ENCODE peak calls at places on chromosome 2, in six cellular contexts. One of them, this sample, is unnamed. For H3K27me3, the result is how much of the 10 kb centered on the place peaks cover.

GRCh38 chr2:232365621-232366321 is 12.8 kb upstream of the ALPP start:
- DNase-seq in lower lobe of right lung: no peak
- DNase-seq in heart left ventricle: no peak
- DNase-seq in upper lobe of right lung: no peak
- DNase-seq in stomach: no peak
- DNase-seq in SK-N-SH: peak
- DNase-seq in this sample: no peak

GRCh38 chr2:45570671-45571334 is 40.3 kb downstream of the SRBD1 start:
- DNase-seq in lower lobe of right lung: no peak
- DNase-seq in heart left ventricle: no peak
- DNase-seq in upper lobe of right lung: no peak
- DNase-seq in stomach: no peak
- DNase-seq in SK-N-SH: no peak
- DNase-seq in this sample: no peak

GRCh38 chr2:58155160-58155778 is 85.9 kb downstream of the FANCL start:
- DNase-seq in lower lobe of right lung: no peak
- DNase-seq in heart left ventricle: no peak
- DNase-seq in upper lobe of right lung: peak
- DNase-seq in stomach: no peak
- DNase-seq in SK-N-SH: no peak
- DNase-seq in this sample: no peak

GRCh38 chr2:134375935-134376334 is 122.1 kb downstream of the MGAT5 start:
- DNase-seq in lower lobe of right lung: no peak
- DNase-seq in heart left ventricle: peak
- DNase-seq in upper lobe of right lung: no peak
- DNase-seq in stomach: no peak
- DNase-seq in SK-N-SH: peak
- DNase-seq in this sample: peak

GRCh38 chr2:113760400-113760799 is 4.0 kb upstream of the SLC35F5 start:
- DNase-seq in lower lobe of right lung: no peak
- DNase-seq in heart left ventricle: no peak
- DNase-seq in upper lobe of right lung: no peak
- DNase-seq in stomach: no peak
- DNase-seq in SK-N-SH: no peak
- DNase-seq in this sample: no peak

GRCh38 chr2:174573621-174574081 is 24.0 kb downstream of the WIPF1 start:
- DNase-seq in lower lobe of right lung: peak
- DNase-seq in heart left ventricle: peak
- DNase-seq in upper lobe of right lung: peak
- DNase-seq in stomach: no peak
- DNase-seq in SK-N-SH: no peak
- DNase-seq in this sample: no peak

GRCh38 chr2:67604360-67604759 is 207.2 kb downstream of the ETAA1 start:
- DNase-seq in lower lobe of right lung: no peak
- DNase-seq in heart left ventricle: no peak
- DNase-seq in upper lobe of right lung: no peak
- DNase-seq in stomach: no peak
- DNase-seq in SK-N-SH: no peak
- DNase-seq in this sample: no peak

GRCh38 chr2:138432971-138433370 is 68.6 kb upstream of the SPOPL start:
- DNase-seq in lower lobe of right lung: no peak
- DNase-seq in heart left ventricle: no peak
- DNase-seq in upper lobe of right lung: no peak
- DNase-seq in stomach: no peak
- DNase-seq in SK-N-SH: no peak
- DNase-seq in this sample: no peak

DNA sequence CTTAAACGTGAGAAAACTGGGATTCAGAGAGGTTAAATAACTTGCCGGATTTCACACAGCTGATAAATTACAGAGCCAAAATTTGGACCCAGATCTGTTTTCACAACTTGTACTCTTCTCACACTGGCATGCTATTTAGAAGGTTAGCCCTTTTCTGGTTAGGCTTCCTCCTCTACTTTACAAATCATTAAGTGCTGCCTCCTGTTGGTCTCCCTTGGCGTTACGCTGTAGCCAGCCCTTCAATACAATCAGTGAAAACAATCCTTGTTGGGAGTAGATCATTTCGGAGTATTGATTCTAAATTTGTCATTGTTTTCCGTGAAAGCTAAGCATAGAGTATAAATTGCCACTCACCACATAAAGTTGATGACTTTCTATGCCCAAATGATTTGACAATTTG is 153.5 kb downstream of the ARHGAP15 start:
- DNase-seq in lower lobe of right lung: no peak
- DNase-seq in heart left ventricle: no peak
- DNase-seq in upper lobe of right lung: no peak
- DNase-seq in stomach: no peak
- DNase-seq in SK-N-SH: no peak
- DNase-seq in this sample: no peak
- TF ChIP-seq CTCF in lower lobe of right lung: no peak
- TF ChIP-seq CTCF in heart left ventricle: no peak
- TF ChIP-seq CTCF in upper lobe of right lung: peak
- TF ChIP-seq CTCF in stomach: no peak
- TF ChIP-seq CTCF in SK-N-SH: peak
- TF ChIP-seq CTCF in this sample: no peak

GRCh38 chr2:69948032-69948962 is 13.1 kb downstream of the ASPRV1 start:
- DNase-seq in lower lobe of right lung: no peak
- DNase-seq in heart left ventricle: no peak
- DNase-seq in upper lobe of right lung: no peak
- DNase-seq in stomach: no peak
- DNase-seq in SK-N-SH: peak
- DNase-seq in this sample: no peak
- H3K27me3 ChIP-seq in lower lobe of right lung: under half
- H3K27me3 ChIP-seq in heart left ventricle: under half
- H3K27me3 ChIP-seq in upper lobe of right lung: under half
- H3K27me3 ChIP-seq in stomach: under half
- H3K27me3 ChIP-seq in SK-N-SH: under half
- H3K27me3 ChIP-seq in this sample: under half

GRCh38 chr2:128169933-128170709 is 79.1 kb downstream of the UGGT1 start:
- DNase-seq in lower lobe of right lung: no peak
- DNase-seq in heart left ventricle: no peak
- DNase-seq in upper lobe of right lung: no peak
- DNase-seq in stomach: no peak
- DNase-seq in SK-N-SH: no peak
- DNase-seq in this sample: no peak
- H3K27ac ChIP-seq in lower lobe of right lung: no peak
- H3K27ac ChIP-seq in heart left ventricle: no peak
- H3K27ac ChIP-seq in upper lobe of right lung: peak
- H3K27ac ChIP-seq in stomach: no peak
- H3K27ac ChIP-seq in SK-N-SH: no peak
- H3K27ac ChIP-seq in this sample: no peak

GRCh38 chr2:206783718-206784117 is 18.3 kb downstream of the FASTKD2 start:
- DNase-seq in lower lobe of right lung: no peak
- DNase-seq in heart left ventricle: no peak
- DNase-seq in upper lobe of right lung: no peak
- DNase-seq in stomach: no peak
- DNase-seq in SK-N-SH: peak
- DNase-seq in this sample: no peak
- TF ChIP-seq CTCF in lower lobe of right lung: peak
- TF ChIP-seq CTCF in heart left ventricle: no peak
- TF ChIP-seq CTCF in upper lobe of right lung: peak
- TF ChIP-seq CTCF in stomach: peak
- TF ChIP-seq CTCF in SK-N-SH: peak
- TF ChIP-seq CTCF in this sample: no peak

DNA sequence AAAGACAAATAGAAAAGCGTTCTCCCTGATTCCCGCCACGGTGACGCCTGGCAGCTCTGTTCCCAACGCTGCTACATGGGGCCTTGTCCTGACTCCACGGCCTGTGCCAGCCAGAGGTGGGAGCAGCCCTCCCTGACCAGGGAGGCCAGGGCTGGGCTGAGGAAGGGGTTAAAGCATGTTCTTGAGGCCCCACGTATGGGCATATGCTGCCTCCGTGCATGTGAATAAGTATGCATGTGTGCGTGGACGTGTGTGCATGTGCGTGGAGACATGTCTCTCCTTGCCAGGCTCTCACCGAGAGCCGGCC is 1.6 kb upstream of the SNED1 start:
- DNase-seq in lower lobe of right lung: peak
- DNase-seq in heart left ventricle: no peak
- DNase-seq in upper lobe of right lung: no peak
- DNase-seq in stomach: no peak
- DNase-seq in SK-N-SH: no peak
- DNase-seq in this sample: no peak
- H3K27me3 ChIP-seq in lower lobe of right lung: under half
- H3K27me3 ChIP-seq in heart left ventricle: under half
- H3K27me3 ChIP-seq in upper lobe of right lung: under half
- H3K27me3 ChIP-seq in stomach: under half
- H3K27me3 ChIP-seq in SK-N-SH: under half
- H3K27me3 ChIP-seq in this sample: under half

GRCh38 chr2:88828397-88829137 is 137.1 kb downstream of the RPIA start:
- DNase-seq in lower lobe of right lung: peak
- DNase-seq in heart left ventricle: peak
- DNase-seq in upper lobe of right lung: no peak
- DNase-seq in stomach: no peak
- DNase-seq in SK-N-SH: no peak
- DNase-seq in this sample: no peak
- H3K27ac ChIP-seq in lower lobe of right lung: peak
- H3K27ac ChIP-seq in heart left ventricle: peak
- H3K27ac ChIP-seq in upper lobe of right lung: peak
- H3K27ac ChIP-seq in stomach: no peak
- H3K27ac ChIP-seq in SK-N-SH: no peak
- H3K27ac ChIP-seq in this sample: no peak

GRCh38 chr2:230814616-230815015 is 50.1 kb upstream of the ITM2C start:
- DNase-seq in lower lobe of right lung: no peak
- DNase-seq in heart left ventricle: no peak
- DNase-seq in upper lobe of right lung: no peak
- DNase-seq in stomach: no peak
- DNase-seq in SK-N-SH: no peak
- DNase-seq in this sample: no peak
- TF ChIP-seq CTCF in lower lobe of right lung: peak
- TF ChIP-seq CTCF in heart left ventricle: no peak
- TF ChIP-seq CTCF in upper lobe of right lung: no peak
- TF ChIP-seq CTCF in stomach: no peak
- TF ChIP-seq CTCF in SK-N-SH: peak
- TF ChIP-seq CTCF in this sample: peak

GRCh38 chr2:69469375-69469774 is 32.1 kb upstream of the NFU1 start:
- DNase-seq in lower lobe of right lung: no peak
- DNase-seq in heart left ventricle: no peak
- DNase-seq in upper lobe of right lung: no peak
- DNase-seq in stomach: no peak
- DNase-seq in SK-N-SH: no peak
- DNase-seq in this sample: no peak

GRCh38 chr2:69466728-69467127 is 29.5 kb upstream of the NFU1 start:
- DNase-seq in lower lobe of right lung: no peak
- DNase-seq in heart left ventricle: no peak
- DNase-seq in upper lobe of right lung: no peak
- DNase-seq in stomach: no peak
- DNase-seq in SK-N-SH: no peak
- DNase-seq in this sample: no peak

GRCh38 chr2:69464575-69464974 is 27.3 kb upstream of the NFU1 start:
- DNase-seq in lower lobe of right lung: no peak
- DNase-seq in heart left ventricle: peak
- DNase-seq in upper lobe of right lung: no peak
- DNase-seq in stomach: no peak
- DNase-seq in SK-N-SH: no peak
- DNase-seq in this sample: peak

GRCh38 chr2:69462780-69463179 is 25.5 kb upstream of the NFU1 start:
- DNase-seq in lower lobe of right lung: no peak
- DNase-seq in heart left ventricle: no peak
- DNase-seq in upper lobe of right lung: no peak
- DNase-seq in stomach: no peak
- DNase-seq in SK-N-SH: no peak
- DNase-seq in this sample: no peak

DNA sequence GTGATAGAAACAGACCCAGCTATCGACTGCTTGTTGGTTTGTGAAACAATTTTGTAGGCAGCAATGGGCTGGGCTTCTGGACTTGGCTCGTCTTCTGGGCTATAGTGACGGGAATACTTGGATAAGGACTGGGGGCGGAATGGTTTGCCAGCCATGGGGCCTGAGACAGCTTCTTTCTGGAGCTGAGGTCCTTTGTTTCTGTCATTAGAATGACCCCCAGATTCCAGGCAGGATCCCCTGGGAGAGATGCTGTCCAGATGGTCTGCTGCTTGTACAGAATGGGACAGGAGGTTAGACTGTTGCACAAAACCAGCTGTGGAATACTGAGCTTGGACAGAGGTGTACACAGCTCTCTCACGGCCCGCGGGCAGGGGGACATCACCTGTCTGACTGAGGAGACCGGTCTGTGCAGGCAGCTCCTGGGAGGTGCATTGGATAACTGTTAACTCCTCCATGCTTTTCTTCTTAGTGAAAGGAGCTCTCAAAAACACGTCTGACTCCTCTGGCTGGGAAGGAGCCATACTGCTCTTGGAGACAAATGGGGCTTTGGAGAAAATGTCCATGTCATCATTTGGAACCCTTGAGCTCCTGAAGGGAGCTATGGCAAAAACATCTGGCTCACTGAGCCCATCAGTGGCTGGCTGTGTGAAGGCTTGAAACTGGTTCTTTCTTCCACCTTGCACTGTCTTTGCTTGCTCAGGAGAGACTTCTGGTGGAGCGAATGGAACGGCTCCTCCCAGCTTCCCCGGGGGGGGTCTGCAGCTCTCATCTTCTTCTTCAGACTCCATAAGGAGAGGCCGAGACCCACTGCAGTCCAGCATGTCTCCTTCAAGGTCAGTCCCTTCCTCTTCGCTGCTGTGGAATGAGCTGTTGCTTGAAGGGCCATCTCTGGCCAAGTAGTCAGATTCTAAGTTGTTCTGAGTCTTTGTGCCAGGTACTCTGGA is 28.6 kb upstream of the NFU1 start:
- DNase-seq in lower lobe of right lung: no peak
- DNase-seq in heart left ventricle: peak
- DNase-seq in upper lobe of right lung: no peak
- DNase-seq in stomach: no peak
- DNase-seq in SK-N-SH: no peak
- DNase-seq in this sample: peak
- H3K27me3 ChIP-seq in lower lobe of right lung: under half
- H3K27me3 ChIP-seq in heart left ventricle: under half
- H3K27me3 ChIP-seq in upper lobe of right lung: under half
- H3K27me3 ChIP-seq in stomach: under half
- H3K27me3 ChIP-seq in SK-N-SH: under half
- H3K27me3 ChIP-seq in this sample: under half